ENCODE peak calls at places on chromosomes 13 and 19, in six cellular contexts. K is HTR-8/SVneo; F is stimulated activated effector memory CD8-positive, alpha-beta T cell treated with anti-CD3 and anti-CD28 coated beads, Interleukin-12 subunit alpha, Interleukin-12 subunit beta, amount 100 ng/mL, for 72 hours; G is stimulated activated CD8-positive, alpha-beta memory T cell treated with anti-CD3 and anti-CD28 coated beads, Interleukin-4, amount 100 ng/mL, for 24 hours; H is AG04450; B is upper lobe of left lung. V is an unnamed sample.
A peak's percentile ranks its signal among the peaks of the same experiment; 100 is the strongest.

GRCh38 chr13:105587786-105588185 is 947.7 kb downstream of the EFNB2 start:
- DNase-seq in K (peak; percentile 18), F (no peak), G (no peak), H (no peak), B (no peak), V (no peak)

GRCh38 chr19:23855676-23856075 is 59.0 kb upstream of the ZNF726 start:
- DNase-seq in K (no peak), F (no peak), G (no peak), H (no peak), B (no peak), V (no peak)

GRCh38 chr13:53694814-53695533 is 666.4 kb downstream of the OLFM4 start:
- DNase-seq in K (no peak), F (no peak), G (no peak), H (no peak), B (no peak), V (no peak)

GRCh38 chr13:20828540-20829364 is 55.0 kb upstream of the EEF1AKMT1 start:
- DNase-seq in K (no peak), F (peak; percentile 7), G (no peak), H (no peak), B (no peak), V (no peak)

GRCh38 chr13:36151591-36151990 is 20.4 kb upstream of the DCLK1 start:
- DNase-seq in K (no peak), F (no peak), G (no peak), H (no peak), B (no peak), V (no peak)

GRCh38 chr13:49821216-49821820 is 28.8 kb upstream of the KPNA3 start:
- DNase-seq in K (no peak), F (no peak), G (no peak), H (no peak), B (no peak), V (no peak)

GRCh38 chr19:13262450-13262849 is 112.2 kb downstream of the IER2 start:
- DNase-seq in K (peak; percentile 71), F (no peak), G (no peak), H (no peak), B (no peak), V (no peak)

GRCh38 chr13:43522788-43523187 is 264.0 kb downstream of the ENOX1 start:
- DNase-seq in K (no peak), F (no peak), G (no peak), H (no peak), B (no peak), V (no peak)

GRCh38 chr19:6221220-6221877 is 58.4 kb downstream of the MLLT1 start:
- DNase-seq in K (no peak), F (no peak), G (no peak), H (no peak), B (no peak), V (no peak)

GRCh38 chr13:83547043-83547442 is 335.2 kb downstream of the SLITRK1 start:
- DNase-seq in K (no peak), F (no peak), G (no peak), H (no peak), B (no peak), V (no peak)

GRCh38 chr13:113650275-113650674 is 7.7 kb downstream of the ATP4B start:
- DNase-seq in K (no peak), F (no peak), G (no peak), H (no peak), B (peak; percentile 67), V (peak; percentile 37)

GRCh38 chr13:33815011-33815550 is 2.9 kb upstream of the RFC3 start:
- DNase-seq in K (no peak), F (no peak), G (no peak), H (no peak), B (no peak), V (no peak)

GRCh38 chr13:108006619-108007018 is 208.7 kb downstream of the LIG4 start:
- DNase-seq in K (no peak), F (no peak), G (no peak), H (no peak), B (no peak), V (no peak)

GRCh38 chr19:29539668-29540067 is 13.9 kb downstream of the VSTM2B start:
- DNase-seq in K (no peak), F (no peak), G (no peak), H (no peak), B (no peak), V (no peak)

GRCh38 chr13:111530137-111530536 is 209.7 kb downstream of the TEX29 start:
- DNase-seq in K (no peak), F (no peak), G (no peak), H (no peak), B (peak; percentile 6), V (no peak)

GRCh38 chr19:29837448-29837961 is 25.7 kb downstream of the CCNE1 start:
- DNase-seq in K (no peak), F (no peak), G (peak; percentile 29), H (no peak), B (no peak), V (no peak)

GRCh38 chr19:30363073-30363472 is 9.1 kb upstream of the ZNF536 start:
- DNase-seq in K (no peak), F (no peak), G (no peak), H (no peak), B (peak; percentile 10), V (no peak)

GRCh38 chr19:572891-573825 is 762 bp downstream of the BSG start:
- DNase-seq in K (no peak), F (no peak), G (no peak), H (no peak), B (peak; percentile 62), V (peak; percentile 67)

GRCh38 chr19:41297628-41298326 is 12.2 kb upstream of the CCDC97 start:
- DNase-seq in K (no peak), F (no peak), G (no peak), H (no peak), B (no peak), V (no peak)

GRCh38 chr19:1255186-1256161 is 7.1 kb downstream of the MIDN start:
- DNase-seq in K (no peak), F (no peak), G (no peak), H (no peak), B (no peak), V (no peak)

GRCh38 chr19:45496349-45496953 is 396 bp downstream of the RTN2 start:
- DNase-seq in K (no peak), F (peak; percentile 44), G (no peak), H (no peak), B (no peak), V (no peak)

GRCh38 chr19:47613165-47614146 is 4.5 kb downstream of the BICRA start:
- DNase-seq in K (no peak), F (no peak), G (no peak), H (peak; percentile 41), B (no peak), V (no peak)

GRCh38 chr13:73903561-73903960 is 230.6 kb downstream of the KLF12 start:
- DNase-seq in K (no peak), F (no peak), G (no peak), H (no peak), B (no peak), V (no peak)

GRCh38 chr19:13718733-13719132 is 45.6 kb upstream of the MRI1 start:
- DNase-seq in K (peak; percentile 45), F (no peak), G (no peak), H (peak; percentile 36), B (no peak), V (no peak)

GRCh38 chr13:84037937-84038464 is 155.7 kb upstream of the SLITRK1 start:
- DNase-seq in K (no peak), F (no peak), G (no peak), H (no peak), B (no peak), V (no peak)

GRCh38 chr13:37277435-37278144 is 172.1 kb upstream of the CSNK1A1L start:
- DNase-seq in K (no peak), F (no peak), G (no peak), H (peak; percentile 7), B (no peak), V (no peak)

GRCh38 chr19:56837892-56838679 is 2.4 kb downstream of the PEG3 start:
- DNase-seq in K (no peak), F (no peak), G (no peak), H (no peak), B (peak; percentile 78), V (peak; percentile 83)